ENCODE peak calls at places on chromosomes 5 and 9, in five cellular contexts. V is NCI-H510A treated with DMSO at 0.1 percent for 48 hours; O is activated naive CD4-positive, alpha-beta T cell treated with anti-CD3 and anti-CD28 coated beads, Interleukin-2, amount 10 ng/mL, durations not matched to agents 7 days and 5 days; M is BJ; L is GM12892. N is an unnamed sample.

GRCh38 chr5:139457653-139458306 is 4.8 kb downstream of the ECSCR start:
- DNase-seq in L (no peak), O (no peak), M (no peak), V (no peak), N (no peak)

GRCh38 chr5:85182344-85182743 is 797.7 kb upstream of the EDIL3 start:
- DNase-seq in V (no peak), M (no peak), L (no peak), O (no peak), N (no peak)

GRCh38 chr9:121620777-121621437 is 30.5 kb upstream of the DAB2IP start:
- DNase-seq in O (peak; percentile 24), V (no peak), L (peak; percentile 42), M (no peak), N (no peak)

GRCh38 chr5:16082982-16083381 is 96.6 kb downstream of the MARCHF11 start:
- DNase-seq in O (no peak), V (no peak), L (no peak), M (no peak), N (no peak)

GRCh38 chr5:34013547-34013946 is 5.7 kb upstream of the AMACR start:
- DNase-seq in V (no peak), L (no peak), O (no peak), M (no peak), N (no peak)

GRCh38 chr5:141319202-141319601 is 1.4 kb downstream of the TAF7 start:
- DNase-seq in V (no peak), L (no peak), M (no peak), O (no peak), N (no peak)

GRCh38 chr9:88533951-88534455 is 975 bp upstream of the NXNL2 start:
- DNase-seq in V (no peak), O (peak; percentile 23), M (no peak), L (no peak), N (no peak)

GRCh38 chr5:126274819-126275218 is 148.4 kb upstream of the GRAMD2B start:
- DNase-seq in V (no peak), L (no peak), O (no peak), M (no peak), N (no peak)

GRCh38 chr5:2024986-2025721 is 142.4 kb upstream of the IRX4 start:
- DNase-seq in M (no peak), V (no peak), O (no peak), L (no peak), N (no peak)

GRCh38 chr5:175202461-175203065 is 241.4 kb downstream of the DRD1 start:
- DNase-seq in O (no peak), M (no peak), L (no peak), V (peak; percentile 22), N (peak; percentile 3)

GRCh38 chr5:141866111-141866510 is 12.1 kb downstream of the PCDH1 start:
- DNase-seq in V (peak; percentile 80), M (no peak), L (no peak), O (no peak), N (peak; percentile 38)

GRCh38 chr9:92804727-92805126 is 40.1 kb upstream of the BICD2 start:
- DNase-seq in O (no peak), L (no peak), V (no peak), M (no peak), N (no peak)

GRCh38 chr5:126015244-126016054 is 407.8 kb upstream of the GRAMD2B start:
- DNase-seq in L (no peak), V (no peak), O (no peak), M (no peak), N (no peak)

GRCh38 chr9:79568337-79569084 is 3.3 kb upstream of the TLE4 start:
- DNase-seq in V (no peak), L (no peak), M (no peak), O (no peak), N (no peak)

GRCh38 chr9:4382722-4383317 is 83.0 kb upstream of the GLIS3 start:
- DNase-seq in O (no peak), V (peak; percentile 28), L (no peak), M (no peak), N (peak; percentile 18)

GRCh38 chr5:56534102-56534501 is 281.2 kb upstream of the MAP3K1 start:
- DNase-seq in V (no peak), O (peak; percentile 64), L (no peak), M (no peak), N (peak; percentile 2)

GRCh38 chr5:164355267-164355830 is 849.9 kb downstream of the MAT2B start:
- DNase-seq in L (no peak), O (no peak), M (no peak), V (no peak), N (no peak)

GRCh38 chr9:96418920-96419690 is 935 bp upstream of the ZNF367 start:
- DNase-seq in L (peak; percentile 52), O (peak; percentile 77), V (peak; percentile 79), M (no peak), N (peak; percentile 56)

GRCh38 chr9:123415593-123415930 is 59.6 kb downstream of the CRB2 start:
- DNase-seq in L (no peak), M (no peak), V (no peak), O (no peak), N (no peak)

GRCh38 chr9:20558609-20559016 is 63.7 kb downstream of the MLLT3 start:
- DNase-seq in O (peak; percentile 28), V (no peak), L (no peak), M (peak; percentile 79), N (no peak)

GRCh38 chr5:150618188-150618587 is 22.3 kb upstream of the SYNPO start:
- DNase-seq in L (no peak), M (no peak), O (no peak), V (no peak), N (no peak)

GRCh38 chr9:105232207-105232606 is 12.2 kb upstream of the SLC44A1 start:
- DNase-seq in V (no peak), O (no peak), L (no peak), M (no peak), N (no peak)